ENCODE peak calls at places on chromosomes 5 and 9, in seven cellular contexts. H is hepatic stellate cell; O is dorsolateral prefrontal cortex; Y is spleen; L is activated T-helper 1 cell treated with anti-CD3 and anti-CD28 coated beads, Interleukin-12 subunit alpha, Interleukin-12 subunit beta, Interleukin-2, Interleukin-4 antibody, amounts not matched to agents 30 ng/mL and 10 ng/mL and 1 ng/mL, durations not matched to agents 14 hours and 24 hours and 36 hours; D is CD8-positive, alpha-beta T cell; B is amygdala. V is an unnamed sample.

GRCh38 chr5:90690317-90690716 is 131.7 kb downstream of the ADGRV1 start:
- DNase-seq in H (no peak), O (no peak), Y (no peak), L (no peak), D (no peak), B (no peak), V (no peak)

GRCh38 chr5:103444333-103445038 is 118.1 kb downstream of the NUDT12 start:
- DNase-seq in H (no peak), O (no peak), Y (no peak), L (no peak), D (no peak), B (no peak), V (no peak)

GRCh38 chr5:82417776-82418607 is 139.8 kb upstream of the RPS23 start:
- DNase-seq in H (no peak), O (no peak), Y (no peak), L (no peak), D (no peak), B (no peak), V (no peak)

GRCh38 chr5:1726956-1727355 is 72.7 kb downstream of the MRPL36 start:
- DNase-seq in H (no peak), O (no peak), Y (no peak), L (no peak), D (no peak), B (no peak), V (no peak)

GRCh38 chr5:73496984-73497457 is 1.2 kb upstream of the BTF3 start:
- DNase-seq in H (peak), O (no peak), Y (no peak), L (no peak), D (no peak), B (no peak), V (peak)

GRCh38 chr9:12658531-12659209 is 34.5 kb upstream of the TYRP1 start:
- DNase-seq in H (no peak), O (no peak), Y (peak), L (no peak), D (no peak), B (no peak), V (no peak)

GRCh38 chr9:607417-607816 is 234.1 kb upstream of the DMRT1 start:
- DNase-seq in H (no peak), O (no peak), Y (no peak), L (no peak), D (no peak), B (no peak), V (no peak)

GRCh38 chr5:66757834-66758396 is 161.7 kb downstream of the MAST4 start:
- DNase-seq in H (no peak), O (no peak), Y (no peak), L (no peak), D (no peak), B (no peak), V (no peak)

GRCh38 chr9:114305189-114305555 is 17.7 kb upstream of the ORM1 start:
- DNase-seq in H (no peak), O (no peak), Y (peak), L (no peak), D (no peak), B (no peak), V (no peak)

GRCh38 chr5:161446655-161447054 is 99.9 kb downstream of the GABRB2 start:
- DNase-seq in H (no peak), O (no peak), Y (no peak), L (no peak), D (no peak), B (no peak), V (no peak)

GRCh38 chr9:114539718-114540410 is 34.6 kb upstream of the WHRN start:
- DNase-seq in H (no peak), O (no peak), Y (no peak), L (no peak), D (no peak), B (no peak), V (no peak)

GRCh38 chr9:137310190-137311052 is 8.3 kb upstream of the NRARP start:
- DNase-seq in H (no peak), O (no peak), Y (peak), L (no peak), D (no peak), B (no peak), V (no peak)

GRCh38 chr5:65161655-65162054 is 320.1 kb downstream of the ADAMTS6 start:
- DNase-seq in H (no peak), O (no peak), Y (no peak), L (no peak), D (no peak), B (no peak), V (no peak)

GRCh38 chr9:127140181-127140580 is 17.7 kb upstream of the ANGPTL2 start:
- DNase-seq in H (no peak), O (no peak), Y (peak), L (no peak), D (no peak), B (no peak), V (no peak)

GRCh38 chr5:171365351-171365750 is 22.3 kb upstream of the NPM1 start:
- DNase-seq in H (no peak), O (no peak), Y (no peak), L (no peak), D (no peak), B (no peak), V (no peak)

GRCh38 chr9:33466565-33467495 is 6.9 kb downstream of the NOL6 start:
- DNase-seq in H (peak), O (peak), Y (peak), L (peak), D (peak), B (no peak), V (no peak)

GRCh38 chr5:1594336-1595106 is 70.8 kb upstream of the LPCAT1 start:
- DNase-seq in H (peak), O (peak), Y (peak), L (peak), D (peak), B (no peak), V (no peak)

GRCh38 chr5:144368556-144368955 is 197.9 kb downstream of the KCTD16 start:
- DNase-seq in H (no peak), O (no peak), Y (no peak), L (no peak), D (no peak), B (no peak), V (no peak)

GRCh38 chr5:80667384-80667783 is 12.6 kb upstream of the DHFR start:
- DNase-seq in H (no peak), O (no peak), Y (peak), L (no peak), D (no peak), B (no peak), V (no peak)

GRCh38 chr9:104992696-104993095 is 64.7 kb upstream of the ABCA1 start:
- DNase-seq in H (peak), O (no peak), Y (no peak), L (no peak), D (no peak), B (no peak), V (no peak)

GRCh38 chr5:175737481-175737880 is 79.6 kb downstream of the HRH2 start:
- DNase-seq in H (no peak), O (no peak), Y (no peak), L (no peak), D (no peak), B (no peak), V (no peak)

GRCh38 chr5:150075233-150075632 is 11.1 kb downstream of the CSF1R start:
- DNase-seq in H (no peak), O (no peak), Y (peak), L (no peak), D (no peak), B (no peak), V (no peak)

GRCh38 chr9:32551491-32552049 is 557 bp upstream of the SMIM27 start:
- DNase-seq in H (peak), O (no peak), Y (peak), L (peak), D (peak), B (no peak), V (no peak)

GRCh38 chr5:52580921-52581320 is 206.8 kb upstream of the ITGA1 start:
- DNase-seq in H (no peak), O (no peak), Y (no peak), L (no peak), D (no peak), B (no peak), V (peak)

GRCh38 chr5:138945421-138946240 is 70.5 kb upstream of the LRRTM2 start:
- DNase-seq in H (no peak), O (no peak), Y (peak), L (no peak), D (no peak), B (no peak), V (no peak)

GRCh38 chr5:16578474-16578883 is 38.3 kb downstream of the RETREG1 start:
- DNase-seq in H (no peak), O (peak), Y (no peak), L (no peak), D (no peak), B (no peak), V (no peak)

GRCh38 chr5:83718195-83718825 is 2.3 kb downstream of the HAPLN1 start:
- DNase-seq in H (peak), O (no peak), Y (no peak), L (no peak), D (peak), B (no peak), V (peak)

GRCh38 chr9:124222918-124223720 is 34.6 kb upstream of the NEK6 start:
- DNase-seq in H (peak), O (peak), Y (peak), L (no peak), D (no peak), B (no peak), V (peak)

GRCh38 chr5:56516034-56516433 is 282.9 kb upstream of the ANKRD55 start:
- DNase-seq in H (no peak), O (no peak), Y (no peak), L (no peak), D (no peak), B (no peak), V (no peak)

GRCh38 chr5:96584712-96585111 is 77.5 kb upstream of the CAST start:
- DNase-seq in H (no peak), O (no peak), Y (no peak), L (no peak), D (no peak), B (no peak), V (no peak)

GRCh38 chr5:147805030-147805454 is 22.5 kb upstream of the JAKMIP2 start:
- DNase-seq in H (no peak), O (no peak), Y (peak), L (no peak), D (peak), B (no peak), V (no peak)

GRCh38 chr5:72281764-72282499 is 38.1 kb downstream of the MRPS27 start:
- DNase-seq in H (peak), O (no peak), Y (no peak), L (no peak), D (no peak), B (no peak), V (no peak)

GRCh38 chr9:17628617-17629016 is 49.8 kb downstream of the SH3GL2 start:
- DNase-seq in H (no peak), O (no peak), Y (no peak), L (no peak), D (no peak), B (no peak), V (no peak)

GRCh38 chr5:178304761-178305645 is 72.4 kb upstream of the PHYKPL start:
- DNase-seq in H (no peak), O (no peak), Y (peak), L (no peak), D (no peak), B (no peak), V (no peak)

GRCh38 chr5:60943624-60944023 is 1.2 kb downstream of the ERCC8 start:
- DNase-seq in H (no peak), O (no peak), Y (no peak), L (no peak), D (no peak), B (no peak), V (no peak)

GRCh38 chr9:97858826-97859225 is 5.8 kb downstream of the FOXE1 start:
- DNase-seq in H (no peak), O (no peak), Y (no peak), L (no peak), D (no peak), B (no peak), V (no peak)

GRCh38 chr9:3855601-3856328 is 330.0 kb upstream of the RFX3 start:
- DNase-seq in H (no peak), O (no peak), Y (no peak), L (no peak), D (no peak), B (no peak), V (no peak)

GRCh38 chr5:41871866-41872265 is 1.6 kb upstream of the OXCT1 start:
- DNase-seq in H (peak), O (no peak), Y (no peak), L (no peak), D (no peak), B (no peak), V (no peak)

V was measured in H54.